ENCODE peak calls at places on chromosomes 13 and 19, in six cellular contexts. One of them, this sample, is unnamed.
A peak's percentile ranks its signal among the peaks of the same experiment; 100 is the strongest.

GRCh38 chr19:35513231-35513974 is at the start of gene DMKN:
- DNase-seq in NCI-H1105 treated with DMSO at 0.1 percent for 48 hours: no peak
- DNase-seq in psoas muscle: no peak
- DNase-seq in anterior cingulate cortex: no peak
- DNase-seq in activated T-helper 1 cell treated with Interleukin-2 at 50 U/mL for 16 hours: no peak
- DNase-seq in SK-N-SH: no peak
- DNase-seq in this sample: no peak

GRCh38 chr19:38711726-38712153 is 32.5 kb downstream of the CAPN12 start:
- DNase-seq in NCI-H1105 treated with DMSO at 0.1 percent for 48 hours: no peak
- DNase-seq in psoas muscle: peak; percentile 57
- DNase-seq in anterior cingulate cortex: no peak
- DNase-seq in activated T-helper 1 cell treated with Interleukin-2 at 50 U/mL for 16 hours: no peak
- DNase-seq in SK-N-SH: no peak
- DNase-seq in this sample: no peak

GRCh38 chr19:57748029-57748428 is 1.4 kb downstream of the ZNF776 start:
- DNase-seq in NCI-H1105 treated with DMSO at 0.1 percent for 48 hours: no peak
- DNase-seq in psoas muscle: no peak
- DNase-seq in anterior cingulate cortex: no peak
- DNase-seq in activated T-helper 1 cell treated with Interleukin-2 at 50 U/mL for 16 hours: no peak
- DNase-seq in SK-N-SH: no peak
- DNase-seq in this sample: no peak

GRCh38 chr13:84845875-84846619 is 953.2 kb downstream of the SLITRK6 start:
- DNase-seq in NCI-H1105 treated with DMSO at 0.1 percent for 48 hours: no peak
- DNase-seq in psoas muscle: no peak
- DNase-seq in anterior cingulate cortex: no peak
- DNase-seq in activated T-helper 1 cell treated with Interleukin-2 at 50 U/mL for 16 hours: no peak
- DNase-seq in SK-N-SH: no peak
- DNase-seq in this sample: no peak

GRCh38 chr13:112251930-112252585 is 124.1 kb upstream of the SPACA7 start:
- DNase-seq in NCI-H1105 treated with DMSO at 0.1 percent for 48 hours: no peak
- DNase-seq in psoas muscle: no peak
- DNase-seq in anterior cingulate cortex: no peak
- DNase-seq in activated T-helper 1 cell treated with Interleukin-2 at 50 U/mL for 16 hours: no peak
- DNase-seq in SK-N-SH: no peak
- DNase-seq in this sample: no peak

GRCh38 chr13:70206671-70207070 is 98.4 kb upstream of the KLHL1 start:
- DNase-seq in NCI-H1105 treated with DMSO at 0.1 percent for 48 hours: no peak
- DNase-seq in psoas muscle: no peak
- DNase-seq in anterior cingulate cortex: no peak
- DNase-seq in activated T-helper 1 cell treated with Interleukin-2 at 50 U/mL for 16 hours: no peak
- DNase-seq in SK-N-SH: no peak
- DNase-seq in this sample: no peak

GRCh38 chr19:58439576-58440554 is at the start of gene ZNF132:
- DNase-seq in NCI-H1105 treated with DMSO at 0.1 percent for 48 hours: peak; percentile 76
- DNase-seq in psoas muscle: peak; percentile 96
- DNase-seq in anterior cingulate cortex: peak; percentile 100
- DNase-seq in activated T-helper 1 cell treated with Interleukin-2 at 50 U/mL for 16 hours: peak; percentile 88
- DNase-seq in SK-N-SH: peak; percentile 96
- DNase-seq in this sample: peak; percentile 92

GRCh38 chr19:19064811-19065745 is 1.3 kb downstream of the SLC25A42 start:
- DNase-seq in NCI-H1105 treated with DMSO at 0.1 percent for 48 hours: no peak
- DNase-seq in psoas muscle: no peak
- DNase-seq in anterior cingulate cortex: peak; percentile 14
- DNase-seq in activated T-helper 1 cell treated with Interleukin-2 at 50 U/mL for 16 hours: no peak
- DNase-seq in SK-N-SH: peak; percentile 56
- DNase-seq in this sample: no peak

GRCh38 chr13:37395544-37395943 is 203.0 kb downstream of the POSTN start:
- DNase-seq in NCI-H1105 treated with DMSO at 0.1 percent for 48 hours: no peak
- DNase-seq in psoas muscle: no peak
- DNase-seq in anterior cingulate cortex: no peak
- DNase-seq in activated T-helper 1 cell treated with Interleukin-2 at 50 U/mL for 16 hours: no peak
- DNase-seq in SK-N-SH: no peak
- DNase-seq in this sample: no peak

GRCh38 chr19:58218899-58219298 is 9.8 kb upstream of the ZNF544 start:
- DNase-seq in NCI-H1105 treated with DMSO at 0.1 percent for 48 hours: no peak
- DNase-seq in psoas muscle: no peak
- DNase-seq in anterior cingulate cortex: no peak
- DNase-seq in activated T-helper 1 cell treated with Interleukin-2 at 50 U/mL for 16 hours: peak; percentile 12
- DNase-seq in SK-N-SH: peak; percentile 41
- DNase-seq in this sample: peak; percentile 30

GRCh38 chr13:99265162-99265822 is 7.1 kb upstream of the GPR18 start:
- DNase-seq in NCI-H1105 treated with DMSO at 0.1 percent for 48 hours: no peak
- DNase-seq in psoas muscle: no peak
- DNase-seq in anterior cingulate cortex: no peak
- DNase-seq in activated T-helper 1 cell treated with Interleukin-2 at 50 U/mL for 16 hours: no peak
- DNase-seq in SK-N-SH: no peak
- DNase-seq in this sample: no peak

GRCh38 chr13:73714522-73714921 is 419.7 kb downstream of the KLF12 start:
- DNase-seq in NCI-H1105 treated with DMSO at 0.1 percent for 48 hours: no peak
- DNase-seq in psoas muscle: no peak
- DNase-seq in anterior cingulate cortex: no peak
- DNase-seq in activated T-helper 1 cell treated with Interleukin-2 at 50 U/mL for 16 hours: no peak
- DNase-seq in SK-N-SH: no peak
- DNase-seq in this sample: no peak

GRCh38 chr13:30892966-30893365 is 13.1 kb upstream of the MEDAG start:
- DNase-seq in NCI-H1105 treated with DMSO at 0.1 percent for 48 hours: no peak
- DNase-seq in psoas muscle: peak; percentile 81
- DNase-seq in anterior cingulate cortex: no peak
- DNase-seq in activated T-helper 1 cell treated with Interleukin-2 at 50 U/mL for 16 hours: no peak
- DNase-seq in SK-N-SH: no peak
- DNase-seq in this sample: no peak

GRCh38 chr13:64074989-64075474 is 2659.4 kb upstream of the PCDH20 start:
- DNase-seq in NCI-H1105 treated with DMSO at 0.1 percent for 48 hours: peak; percentile 70
- DNase-seq in psoas muscle: no peak
- DNase-seq in anterior cingulate cortex: no peak
- DNase-seq in activated T-helper 1 cell treated with Interleukin-2 at 50 U/mL for 16 hours: no peak
- DNase-seq in SK-N-SH: no peak
- DNase-seq in this sample: no peak

GRCh38 chr19:39788244-39788643 is 9.6 kb downstream of the LEUTX start:
- DNase-seq in NCI-H1105 treated with DMSO at 0.1 percent for 48 hours: no peak
- DNase-seq in psoas muscle: no peak
- DNase-seq in anterior cingulate cortex: no peak
- DNase-seq in activated T-helper 1 cell treated with Interleukin-2 at 50 U/mL for 16 hours: no peak
- DNase-seq in SK-N-SH: no peak
- DNase-seq in this sample: no peak

GRCh38 chr19:50513746-50514345 is at the start of gene ASPDH:
- DNase-seq in NCI-H1105 treated with DMSO at 0.1 percent for 48 hours: no peak
- DNase-seq in psoas muscle: no peak
- DNase-seq in anterior cingulate cortex: peak; percentile 64
- DNase-seq in activated T-helper 1 cell treated with Interleukin-2 at 50 U/mL for 16 hours: no peak
- DNase-seq in SK-N-SH: peak; percentile 67
- DNase-seq in this sample: no peak

GRCh38 chr13:62643799-62644484 is 1228.3 kb upstream of the PCDH20 start:
- DNase-seq in NCI-H1105 treated with DMSO at 0.1 percent for 48 hours: no peak
- DNase-seq in psoas muscle: no peak
- DNase-seq in anterior cingulate cortex: no peak
- DNase-seq in activated T-helper 1 cell treated with Interleukin-2 at 50 U/mL for 16 hours: no peak
- DNase-seq in SK-N-SH: no peak
- DNase-seq in this sample: no peak

This sample was measured in CD4-positive, alpha-beta T cell.